ENCODE peak calls at places on chromosomes 13 and 19, in nine cellular contexts. One of them, this sample, is unnamed.

GRCh38 chr19:290539-291521 is at the start of gene PLPP2:
- DNase-seq in Calu3: peak
- DNase-seq in psoas muscle: peak
- DNase-seq in GM12865: no peak
- DNase-seq in astrocyte of the spinal cord: peak
- DNase-seq in CD8-positive, alpha-beta T cell: no peak
- DNase-seq in AG04450: no peak
- DNase-seq in heart left ventricle: no peak
- DNase-seq in WTC11: peak
- DNase-seq in this sample: no peak

GRCh38 chr19:39365531-39365930 is 23.3 kb downstream of the SAMD4B start:
- DNase-seq in CD8-positive, alpha-beta T cell: no peak
- DNase-seq in heart left ventricle: no peak
- DNase-seq in Calu3: no peak
- DNase-seq in psoas muscle: no peak
- DNase-seq in GM12865: no peak
- DNase-seq in AG04450: no peak
- DNase-seq in WTC11: no peak
- DNase-seq in astrocyte of the spinal cord: no peak
- DNase-seq in this sample: no peak

GRCh38 chr13:110330491-110331001 is 23.5 kb downstream of the COL4A2 start:
- DNase-seq in WTC11: no peak
- DNase-seq in heart left ventricle: peak
- DNase-seq in Calu3: no peak
- DNase-seq in astrocyte of the spinal cord: peak
- DNase-seq in CD8-positive, alpha-beta T cell: no peak
- DNase-seq in AG04450: no peak
- DNase-seq in psoas muscle: no peak
- DNase-seq in GM12865: no peak
- DNase-seq in this sample: no peak

GRCh38 chr13:101520672-101521071 is 68.2 kb downstream of the ITGBL1 start:
- DNase-seq in AG04450: peak
- DNase-seq in WTC11: no peak
- DNase-seq in heart left ventricle: no peak
- DNase-seq in astrocyte of the spinal cord: peak
- DNase-seq in psoas muscle: no peak
- DNase-seq in GM12865: peak
- DNase-seq in Calu3: no peak
- DNase-seq in CD8-positive, alpha-beta T cell: no peak
- DNase-seq in this sample: no peak

GRCh38 chr13:38384171-38384570 is 34.5 kb downstream of the UFM1 start:
- DNase-seq in WTC11: no peak
- DNase-seq in astrocyte of the spinal cord: no peak
- DNase-seq in heart left ventricle: no peak
- DNase-seq in AG04450: no peak
- DNase-seq in CD8-positive, alpha-beta T cell: no peak
- DNase-seq in Calu3: no peak
- DNase-seq in psoas muscle: no peak
- DNase-seq in GM12865: no peak
- DNase-seq in this sample: no peak

GRCh38 chr13:114140909-114141255 is 8.5 kb upstream of the RASA3 start:
- DNase-seq in heart left ventricle: peak
- DNase-seq in astrocyte of the spinal cord: no peak
- DNase-seq in AG04450: no peak
- DNase-seq in GM12865: peak
- DNase-seq in psoas muscle: no peak
- DNase-seq in WTC11: peak
- DNase-seq in Calu3: no peak
- DNase-seq in CD8-positive, alpha-beta T cell: peak
- DNase-seq in this sample: no peak

GRCh38 chr19:47723573-47723923 is 10.3 kb downstream of the EHD2 start:
- DNase-seq in CD8-positive, alpha-beta T cell: no peak
- DNase-seq in WTC11: no peak
- DNase-seq in GM12865: no peak
- DNase-seq in psoas muscle: peak
- DNase-seq in astrocyte of the spinal cord: peak
- DNase-seq in AG04450: no peak
- DNase-seq in heart left ventricle: peak
- DNase-seq in Calu3: peak
- DNase-seq in this sample: no peak

GRCh38 chr19:54309811-54310210 is 3.2 kb downstream of the LILRA5 start:
- DNase-seq in Calu3: no peak
- DNase-seq in psoas muscle: no peak
- DNase-seq in WTC11: no peak
- DNase-seq in AG04450: no peak
- DNase-seq in CD8-positive, alpha-beta T cell: no peak
- DNase-seq in astrocyte of the spinal cord: no peak
- DNase-seq in heart left ventricle: no peak
- DNase-seq in GM12865: no peak
- DNase-seq in this sample: no peak

GRCh38 chr13:43235028-43235427 is 211.6 kb downstream of the DNAJC15 start:
- DNase-seq in Calu3: no peak
- DNase-seq in AG04450: no peak
- DNase-seq in GM12865: no peak
- DNase-seq in heart left ventricle: no peak
- DNase-seq in astrocyte of the spinal cord: no peak
- DNase-seq in CD8-positive, alpha-beta T cell: no peak
- DNase-seq in psoas muscle: no peak
- DNase-seq in WTC11: no peak
- DNase-seq in this sample: no peak

GRCh38 chr13:43240278-43240677 is 216.9 kb downstream of the DNAJC15 start:
- DNase-seq in astrocyte of the spinal cord: no peak
- DNase-seq in WTC11: no peak
- DNase-seq in GM12865: peak
- DNase-seq in heart left ventricle: no peak
- DNase-seq in Calu3: no peak
- DNase-seq in psoas muscle: no peak
- DNase-seq in CD8-positive, alpha-beta T cell: no peak
- DNase-seq in AG04450: no peak
- DNase-seq in this sample: no peak

GRCh38 chr13:43237616-43238015 is 214.2 kb downstream of the DNAJC15 start:
- DNase-seq in Calu3: no peak
- DNase-seq in astrocyte of the spinal cord: no peak
- DNase-seq in psoas muscle: no peak
- DNase-seq in CD8-positive, alpha-beta T cell: no peak
- DNase-seq in WTC11: no peak
- DNase-seq in AG04450: no peak
- DNase-seq in GM12865: no peak
- DNase-seq in heart left ventricle: no peak
- DNase-seq in this sample: no peak

GRCh38 chr13:43239441-43239840 is 216.1 kb downstream of the DNAJC15 start:
- DNase-seq in astrocyte of the spinal cord: no peak
- DNase-seq in AG04450: no peak
- DNase-seq in GM12865: no peak
- DNase-seq in heart left ventricle: no peak
- DNase-seq in CD8-positive, alpha-beta T cell: no peak
- DNase-seq in Calu3: no peak
- DNase-seq in WTC11: no peak
- DNase-seq in psoas muscle: no peak
- DNase-seq in this sample: no peak

GRCh38 chr13:43238341-43239083 is 215.1 kb downstream of the DNAJC15 start:
- DNase-seq in AG04450: no peak
- DNase-seq in CD8-positive, alpha-beta T cell: no peak
- DNase-seq in heart left ventricle: no peak
- DNase-seq in astrocyte of the spinal cord: no peak
- DNase-seq in WTC11: no peak
- DNase-seq in psoas muscle: no peak
- DNase-seq in Calu3: no peak
- DNase-seq in GM12865: no peak
- DNase-seq in this sample: no peak
- TF ChIP-seq CTCF in AG04450: no peak
- TF ChIP-seq CTCF in CD8-positive, alpha-beta T cell: no peak
- TF ChIP-seq CTCF in heart left ventricle: no peak
- TF ChIP-seq CTCF in astrocyte of the spinal cord: no peak
- TF ChIP-seq CTCF in WTC11: no peak
- TF ChIP-seq CTCF in psoas muscle: no peak
- TF ChIP-seq CTCF in Calu3: no peak
- TF ChIP-seq CTCF in GM12865: no peak
- TF ChIP-seq CTCF in this sample: no peak

DNA sequence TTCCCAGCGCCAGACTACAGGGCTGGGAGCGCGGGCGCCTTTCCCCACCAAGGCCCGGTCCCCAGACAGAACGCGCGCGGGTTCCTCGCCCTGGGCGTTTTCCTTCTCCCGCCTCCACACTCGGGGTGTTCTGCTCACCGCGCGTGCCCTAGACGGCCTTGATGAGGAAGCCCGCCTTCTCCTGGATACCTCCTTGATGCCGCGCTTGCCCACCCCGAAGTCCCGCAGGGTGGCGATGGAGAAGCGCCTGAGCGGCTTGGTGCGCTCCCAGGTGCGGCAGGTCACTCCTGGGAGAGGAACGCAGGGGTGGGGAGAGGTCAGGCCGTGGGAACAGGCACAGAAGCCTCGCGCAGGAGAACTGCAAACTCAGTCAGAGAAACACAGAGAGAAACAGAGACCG is 34.8 kb downstream of the CYP2B6 start:
- DNase-seq in AG04450: no peak
- DNase-seq in psoas muscle: no peak
- DNase-seq in GM12865: no peak
- DNase-seq in CD8-positive, alpha-beta T cell: no peak
- DNase-seq in astrocyte of the spinal cord: no peak
- DNase-seq in Calu3: peak
- DNase-seq in WTC11: peak
- DNase-seq in heart left ventricle: no peak
- DNase-seq in this sample: no peak
- TF ChIP-seq CTCF in AG04450: no peak
- TF ChIP-seq CTCF in psoas muscle: no peak
- TF ChIP-seq CTCF in GM12865: no peak
- TF ChIP-seq CTCF in CD8-positive, alpha-beta T cell: no peak
- TF ChIP-seq CTCF in astrocyte of the spinal cord: no peak
- TF ChIP-seq CTCF in Calu3: no peak
- TF ChIP-seq CTCF in WTC11: no peak
- TF ChIP-seq CTCF in heart left ventricle: no peak
- TF ChIP-seq CTCF in this sample: no peak

GRCh38 chr19:2229103-2230028 is 6.8 kb downstream of the PLEKHJ1 start:
- DNase-seq in CD8-positive, alpha-beta T cell: no peak
- DNase-seq in AG04450: no peak
- DNase-seq in GM12865: no peak
- DNase-seq in Calu3: no peak
- DNase-seq in psoas muscle: no peak
- DNase-seq in WTC11: no peak
- DNase-seq in astrocyte of the spinal cord: no peak
- DNase-seq in heart left ventricle: no peak
- DNase-seq in this sample: no peak

GRCh38 chr19:2228157-2229030 is 7.7 kb downstream of the PLEKHJ1 start:
- DNase-seq in heart left ventricle: no peak
- DNase-seq in WTC11: no peak
- DNase-seq in AG04450: no peak
- DNase-seq in Calu3: no peak
- DNase-seq in CD8-positive, alpha-beta T cell: no peak
- DNase-seq in astrocyte of the spinal cord: no peak
- DNase-seq in psoas muscle: no peak
- DNase-seq in GM12865: no peak
- DNase-seq in this sample: no peak

GRCh38 chr19:2226051-2226839 is 9.9 kb downstream of the PLEKHJ1 start:
- DNase-seq in WTC11: no peak
- DNase-seq in heart left ventricle: no peak
- DNase-seq in AG04450: no peak
- DNase-seq in GM12865: no peak
- DNase-seq in psoas muscle: no peak
- DNase-seq in astrocyte of the spinal cord: no peak
- DNase-seq in CD8-positive, alpha-beta T cell: no peak
- DNase-seq in Calu3: no peak
- DNase-seq in this sample: no peak

GRCh38 chr19:2226840-2227360 is 9.2 kb downstream of the PLEKHJ1 start:
- DNase-seq in CD8-positive, alpha-beta T cell: no peak
- DNase-seq in astrocyte of the spinal cord: no peak
- DNase-seq in GM12865: no peak
- DNase-seq in psoas muscle: no peak
- DNase-seq in AG04450: no peak
- DNase-seq in Calu3: no peak
- DNase-seq in WTC11: no peak
- DNase-seq in heart left ventricle: no peak
- DNase-seq in this sample: no peak

DNA sequence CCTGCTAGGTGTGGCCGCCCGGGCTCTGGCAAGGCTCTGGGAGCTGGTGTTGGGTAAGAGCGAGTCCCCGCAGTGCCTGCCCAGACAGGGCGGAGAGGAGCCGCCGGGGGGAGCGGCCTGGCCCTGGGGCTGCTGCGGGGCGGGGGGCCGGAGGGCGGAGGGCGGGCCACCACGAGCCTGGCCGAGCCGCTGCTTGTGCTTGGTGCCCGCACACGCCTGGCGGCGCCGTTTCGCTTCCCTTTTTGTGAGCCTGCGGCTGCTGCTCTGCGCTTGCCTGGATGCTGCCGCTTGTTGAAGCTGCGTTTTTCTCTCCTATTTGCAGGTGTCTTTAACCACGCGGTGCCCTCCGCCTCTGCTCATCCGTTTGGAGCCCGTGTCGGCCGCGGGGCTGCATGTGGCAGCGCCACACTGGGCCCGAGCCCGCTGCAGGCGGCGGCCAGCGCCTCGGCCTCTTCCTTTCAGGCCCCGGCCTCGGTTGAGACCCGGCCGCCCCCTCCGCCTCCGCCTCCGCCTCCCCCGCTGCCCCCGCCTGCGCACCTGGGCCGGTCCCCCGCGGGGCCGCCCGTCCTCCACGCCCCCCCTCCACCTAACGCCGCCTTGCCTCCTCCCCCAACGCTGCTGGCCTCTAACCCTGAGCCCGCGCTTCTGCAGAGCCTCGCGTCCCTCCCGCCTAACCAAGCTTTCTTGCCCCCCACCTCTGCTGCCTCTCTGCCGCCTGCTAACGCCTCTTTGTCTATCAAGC is 8.5 kb downstream of the PLEKHJ1 start:
- DNase-seq in WTC11: no peak
- DNase-seq in Calu3: no peak
- DNase-seq in psoas muscle: no peak
- DNase-seq in CD8-positive, alpha-beta T cell: no peak
- DNase-seq in AG04450: no peak
- DNase-seq in GM12865: peak
- DNase-seq in astrocyte of the spinal cord: no peak
- DNase-seq in heart left ventricle: no peak
- DNase-seq in this sample: no peak
- TF ChIP-seq CTCF in WTC11: no peak
- TF ChIP-seq CTCF in Calu3: no peak
- TF ChIP-seq CTCF in psoas muscle: no peak
- TF ChIP-seq CTCF in CD8-positive, alpha-beta T cell: no peak
- TF ChIP-seq CTCF in AG04450: no peak
- TF ChIP-seq CTCF in GM12865: peak
- TF ChIP-seq CTCF in astrocyte of the spinal cord: no peak
- TF ChIP-seq CTCF in heart left ventricle: no peak
- TF ChIP-seq CTCF in this sample: no peak

GRCh38 chr19:32750441-32751055 is 31.0 kb downstream of the TDRD12 start:
- DNase-seq in GM12865: no peak
- DNase-seq in heart left ventricle: no peak
- DNase-seq in Calu3: no peak
- DNase-seq in AG04450: no peak
- DNase-seq in psoas muscle: no peak
- DNase-seq in CD8-positive, alpha-beta T cell: no peak
- DNase-seq in WTC11: no peak
- DNase-seq in astrocyte of the spinal cord: no peak
- DNase-seq in this sample: no peak

GRCh38 chr19:32748948-32749347 is 29.4 kb downstream of the TDRD12 start:
- DNase-seq in psoas muscle: no peak
- DNase-seq in heart left ventricle: no peak
- DNase-seq in CD8-positive, alpha-beta T cell: no peak
- DNase-seq in astrocyte of the spinal cord: no peak
- DNase-seq in WTC11: no peak
- DNase-seq in AG04450: no peak
- DNase-seq in GM12865: no peak
- DNase-seq in Calu3: no peak
- DNase-seq in this sample: no peak

GRCh38 chr19:32749361-32749760 is 29.8 kb downstream of the TDRD12 start:
- DNase-seq in WTC11: no peak
- DNase-seq in AG04450: no peak
- DNase-seq in CD8-positive, alpha-beta T cell: no peak
- DNase-seq in Calu3: no peak
- DNase-seq in astrocyte of the spinal cord: no peak
- DNase-seq in GM12865: no peak
- DNase-seq in psoas muscle: no peak
- DNase-seq in heart left ventricle: no peak
- DNase-seq in this sample: no peak

GRCh38 chr19:32748497-32748896 is 28.9 kb downstream of the TDRD12 start:
- DNase-seq in psoas muscle: no peak
- DNase-seq in Calu3: peak
- DNase-seq in GM12865: peak
- DNase-seq in CD8-positive, alpha-beta T cell: peak
- DNase-seq in WTC11: peak
- DNase-seq in AG04450: no peak
- DNase-seq in heart left ventricle: no peak
- DNase-seq in astrocyte of the spinal cord: no peak
- DNase-seq in this sample: no peak

GRCh38 chr19:32751066-32751465 is 31.5 kb downstream of the TDRD12 start:
- DNase-seq in Calu3: no peak
- DNase-seq in CD8-positive, alpha-beta T cell: no peak
- DNase-seq in astrocyte of the spinal cord: no peak
- DNase-seq in AG04450: no peak
- DNase-seq in psoas muscle: no peak
- DNase-seq in heart left ventricle: no peak
- DNase-seq in WTC11: no peak
- DNase-seq in GM12865: no peak
- DNase-seq in this sample: no peak
- TF ChIP-seq CTCF in Calu3: no peak
- TF ChIP-seq CTCF in CD8-positive, alpha-beta T cell: no peak
- TF ChIP-seq CTCF in astrocyte of the spinal cord: no peak
- TF ChIP-seq CTCF in AG04450: no peak
- TF ChIP-seq CTCF in psoas muscle: no peak
- TF ChIP-seq CTCF in heart left ventricle: no peak
- TF ChIP-seq CTCF in WTC11: no peak
- TF ChIP-seq CTCF in GM12865: no peak
- TF ChIP-seq CTCF in this sample: no peak